ENCODE peak calls at places on chromosome 17, in ten cellular contexts. K, G, Z, N, A, J, O, L, B and R are unnamed samples.

GRCh38 chr17:81129289-81129688 is 36.0 kb upstream of the PVALEF start:
- DNase-seq in L (no peak), Z (no peak), N (no peak), J (no peak), K (no peak), A (peak), B (no peak), G (no peak), O (no peak), R (no peak)

GRCh38 chr17:9924735-9925191 is 19.7 kb upstream of the RCVRN start:
- DNase-seq in A (no peak), N (peak), O (no peak), B (no peak), G (peak), K (peak), Z (no peak), J (peak), L (no peak), R (peak)

GRCh38 chr17:42422412-42422957 is 571 bp downstream of the CAVIN1 start:
- DNase-seq in Z (no peak), N (peak), G (no peak), A (peak), L (peak), B (peak), J (no peak), K (no peak), O (peak), R (peak)

GRCh38 chr17:73384926-73385325 is 73.1 kb upstream of the CDC42EP4 start:
- DNase-seq in A (no peak), O (no peak), L (no peak), B (no peak), Z (no peak), G (no peak), N (no peak), K (no peak), J (no peak), R (no peak)

GRCh38 chr17:28747046-28747691 is 3.4 kb downstream of the TRAF4 start:
- DNase-seq in G (no peak), L (no peak), J (no peak), A (no peak), O (peak), B (no peak), N (peak), K (no peak), Z (no peak), R (peak)

GRCh38 chr17:16486373-16487250 is 5.4 kb downstream of the LRRC75A start:
- DNase-seq in O (peak), L (peak), N (peak), J (peak), G (no peak), K (no peak), A (peak), Z (no peak), B (no peak), R (peak)

GRCh38 chr17:78142113-78142861 is 3.9 kb upstream of the C17orf99 start:
- DNase-seq in O (peak), G (no peak), K (no peak), L (no peak), A (no peak), B (no peak), Z (no peak), N (peak), J (peak), R (peak)

GRCh38 chr17:7213895-7214299 is 5.7 kb downstream of the DLG4 start:
- DNase-seq in K (peak), Z (no peak), O (peak), L (peak), N (peak), A (peak), B (peak), G (no peak), J (peak), R (peak)

GRCh38 chr17:76273435-76273921 is 8.3 kb downstream of the UBALD2 start:
- DNase-seq in K (no peak), O (no peak), L (no peak), G (no peak), Z (no peak), A (no peak), N (no peak), J (no peak), B (no peak), R (no peak)

GRCh38 chr17:7575481-7575883 is 4.0 kb upstream of the CD68 start:
- DNase-seq in A (no peak), B (no peak), L (no peak), G (no peak), O (no peak), K (no peak), N (no peak), Z (no peak), J (no peak), R (no peak)

GRCh38 chr17:10772425-10773380 is 31.2 kb downstream of the TMEM238L start:
- DNase-seq in Z (no peak), G (peak), B (peak), J (no peak), O (peak), N (peak), L (no peak), K (peak), A (peak), R (no peak)

GRCh38 chr17:15944720-15945492 is at the start of gene ADORA2B:
- DNase-seq in K (peak), N (peak), G (peak), L (peak), O (peak), J (peak), A (peak), Z (no peak), B (no peak), R (peak)